ENCODE peak calls at places on chromosome 16, in eight cellular contexts. One of them, this sample, is unnamed.

GRCh38 chr16:17447273-17447672 is 23.5 kb downstream of the XYLT1 start:
- DNase-seq in AG04450: no peak
- DNase-seq in foreskin fibroblast: no peak
- DNase-seq in ascending aorta: no peak
- DNase-seq in esophagus squamous epithelium: no peak
- DNase-seq in fibroblast of the aortic adventitia: no peak
- DNase-seq in body of pancreas: no peak
- DNase-seq in fibroblast of pulmonary artery: no peak
- DNase-seq in this sample: no peak

GRCh38 chr16:78639775-78640174 is 540.3 kb downstream of the WWOX start:
- DNase-seq in body of pancreas: no peak
- DNase-seq in foreskin fibroblast: no peak
- DNase-seq in ascending aorta: no peak
- DNase-seq in esophagus squamous epithelium: no peak
- DNase-seq in fibroblast of pulmonary artery: no peak
- DNase-seq in fibroblast of the aortic adventitia: no peak
- DNase-seq in AG04450: no peak
- DNase-seq in this sample: no peak

GRCh38 chr16:966035-966434 is 4.7 kb downstream of the LMF1 start:
- DNase-seq in body of pancreas: no peak
- DNase-seq in fibroblast of the aortic adventitia: no peak
- DNase-seq in ascending aorta: no peak
- DNase-seq in foreskin fibroblast: no peak
- DNase-seq in fibroblast of pulmonary artery: no peak
- DNase-seq in esophagus squamous epithelium: no peak
- DNase-seq in AG04450: no peak
- DNase-seq in this sample: no peak

GRCh38 chr16:23615805-23616204 is 19.7 kb upstream of the NDUFAB1 start:
- DNase-seq in ascending aorta: no peak
- DNase-seq in esophagus squamous epithelium: no peak
- DNase-seq in foreskin fibroblast: no peak
- DNase-seq in AG04450: no peak
- DNase-seq in fibroblast of the aortic adventitia: no peak
- DNase-seq in fibroblast of pulmonary artery: no peak
- DNase-seq in body of pancreas: no peak
- DNase-seq in this sample: no peak

GRCh38 chr16:86951831-86952598 is 365.2 kb downstream of the C16orf95 start:
- DNase-seq in fibroblast of the aortic adventitia: peak
- DNase-seq in AG04450: peak
- DNase-seq in fibroblast of pulmonary artery: peak
- DNase-seq in foreskin fibroblast: peak
- DNase-seq in ascending aorta: no peak
- DNase-seq in esophagus squamous epithelium: no peak
- DNase-seq in body of pancreas: no peak
- DNase-seq in this sample: no peak

GRCh38 chr16:58589311-58589890 is 40.2 kb downstream of the CNOT1 start:
- DNase-seq in fibroblast of pulmonary artery: no peak
- DNase-seq in esophagus squamous epithelium: no peak
- DNase-seq in ascending aorta: no peak
- DNase-seq in fibroblast of the aortic adventitia: no peak
- DNase-seq in body of pancreas: no peak
- DNase-seq in foreskin fibroblast: peak
- DNase-seq in AG04450: no peak
- DNase-seq in this sample: no peak

GRCh38 chr16:1492082-1492922 is 858 bp upstream of the TELO2 start:
- DNase-seq in AG04450: no peak
- DNase-seq in esophagus squamous epithelium: no peak
- DNase-seq in foreskin fibroblast: no peak
- DNase-seq in fibroblast of the aortic adventitia: no peak
- DNase-seq in body of pancreas: no peak
- DNase-seq in fibroblast of pulmonary artery: no peak
- DNase-seq in ascending aorta: no peak
- DNase-seq in this sample: no peak

GRCh38 chr16:4365014-4365406 is 6.6 kb upstream of the VASN start:
- DNase-seq in fibroblast of the aortic adventitia: no peak
- DNase-seq in ascending aorta: no peak
- DNase-seq in esophagus squamous epithelium: no peak
- DNase-seq in foreskin fibroblast: no peak
- DNase-seq in fibroblast of pulmonary artery: no peak
- DNase-seq in body of pancreas: no peak
- DNase-seq in AG04450: no peak
- DNase-seq in this sample: peak

GRCh38 chr16:69564845-69565610 is 738 bp upstream of the NFAT5 start:
- DNase-seq in esophagus squamous epithelium: no peak
- DNase-seq in fibroblast of the aortic adventitia: peak
- DNase-seq in ascending aorta: no peak
- DNase-seq in AG04450: no peak
- DNase-seq in body of pancreas: no peak
- DNase-seq in foreskin fibroblast: peak
- DNase-seq in fibroblast of pulmonary artery: peak
- DNase-seq in this sample: no peak

GRCh38 chr16:69566437-69567030 is 768 bp downstream of the NFAT5 start:
- DNase-seq in body of pancreas: peak
- DNase-seq in ascending aorta: no peak
- DNase-seq in fibroblast of pulmonary artery: peak
- DNase-seq in esophagus squamous epithelium: no peak
- DNase-seq in foreskin fibroblast: peak
- DNase-seq in AG04450: no peak
- DNase-seq in fibroblast of the aortic adventitia: peak
- DNase-seq in this sample: no peak

GRCh38 chr16:69563605-69564580 is 1.9 kb upstream of the NFAT5 start:
- DNase-seq in ascending aorta: no peak
- DNase-seq in AG04450: no peak
- DNase-seq in fibroblast of pulmonary artery: peak
- DNase-seq in fibroblast of the aortic adventitia: peak
- DNase-seq in esophagus squamous epithelium: no peak
- DNase-seq in foreskin fibroblast: peak
- DNase-seq in body of pancreas: no peak
- DNase-seq in this sample: peak

GRCh38 chr16:69565611-69566436 is at the start of gene NFAT5:
- DNase-seq in foreskin fibroblast: peak
- DNase-seq in AG04450: peak
- DNase-seq in body of pancreas: peak
- DNase-seq in fibroblast of the aortic adventitia: peak
- DNase-seq in esophagus squamous epithelium: peak
- DNase-seq in ascending aorta: peak
- DNase-seq in fibroblast of pulmonary artery: peak
- DNase-seq in this sample: no peak

GRCh38 chr16:69567031-69567680 is 1.4 kb downstream of the NFAT5 start:
- DNase-seq in AG04450: no peak
- DNase-seq in fibroblast of pulmonary artery: no peak
- DNase-seq in foreskin fibroblast: no peak
- DNase-seq in esophagus squamous epithelium: no peak
- DNase-seq in body of pancreas: peak
- DNase-seq in ascending aorta: no peak
- DNase-seq in fibroblast of the aortic adventitia: peak
- DNase-seq in this sample: no peak
- TF ChIP-seq CTCF in AG04450: peak
- TF ChIP-seq CTCF in fibroblast of pulmonary artery: peak
- TF ChIP-seq CTCF in foreskin fibroblast: peak
- TF ChIP-seq CTCF in esophagus squamous epithelium: peak
- TF ChIP-seq CTCF in body of pancreas: no peak
- TF ChIP-seq CTCF in ascending aorta: peak
- TF ChIP-seq CTCF in fibroblast of the aortic adventitia: peak
- TF ChIP-seq CTCF in this sample: peak

DNA sequence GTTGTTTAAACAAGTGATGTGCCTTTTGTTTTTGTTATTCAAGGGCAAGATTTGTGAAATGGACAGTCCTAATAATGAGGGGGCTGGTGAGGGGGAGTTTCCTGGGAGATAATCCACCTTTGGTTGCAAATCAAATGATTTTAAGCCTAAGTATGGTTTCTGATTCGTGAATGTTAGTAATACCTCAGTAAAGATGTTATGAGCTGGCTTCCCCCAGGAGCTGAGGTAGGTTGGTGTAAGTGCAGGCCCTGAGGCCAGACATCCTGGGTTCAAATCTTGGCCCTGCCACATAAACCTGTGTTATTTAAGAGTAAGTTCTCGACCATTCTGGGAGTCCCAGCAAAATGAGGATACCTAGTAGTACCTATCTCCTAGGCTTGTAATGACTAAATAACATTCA is 1.5 kb downstream of the SNX29 start:
- DNase-seq in fibroblast of pulmonary artery: no peak
- DNase-seq in esophagus squamous epithelium: no peak
- DNase-seq in AG04450: no peak
- DNase-seq in foreskin fibroblast: no peak
- DNase-seq in body of pancreas: no peak
- DNase-seq in ascending aorta: no peak
- DNase-seq in fibroblast of the aortic adventitia: peak
- DNase-seq in this sample: no peak
- H3K4me3 ChIP-seq in fibroblast of pulmonary artery: peak
- H3K4me3 ChIP-seq in esophagus squamous epithelium: peak
- H3K4me3 ChIP-seq in AG04450: peak
- H3K4me3 ChIP-seq in foreskin fibroblast: peak
- H3K4me3 ChIP-seq in body of pancreas: no peak
- H3K4me3 ChIP-seq in ascending aorta: peak
- H3K4me3 ChIP-seq in fibroblast of the aortic adventitia: peak
- H3K4me3 ChIP-seq in this sample: peak

GRCh38 chr16:53744449-53744848 is 40.5 kb downstream of the FTO start:
- DNase-seq in body of pancreas: no peak
- DNase-seq in fibroblast of pulmonary artery: no peak
- DNase-seq in foreskin fibroblast: no peak
- DNase-seq in fibroblast of the aortic adventitia: no peak
- DNase-seq in ascending aorta: no peak
- DNase-seq in esophagus squamous epithelium: no peak
- DNase-seq in AG04450: no peak
- DNase-seq in this sample: no peak

GRCh38 chr16:53741546-53741945 is 37.6 kb downstream of the FTO start:
- DNase-seq in body of pancreas: no peak
- DNase-seq in esophagus squamous epithelium: no peak
- DNase-seq in foreskin fibroblast: no peak
- DNase-seq in fibroblast of the aortic adventitia: no peak
- DNase-seq in fibroblast of pulmonary artery: no peak
- DNase-seq in AG04450: no peak
- DNase-seq in ascending aorta: no peak
- DNase-seq in this sample: no peak

GRCh38 chr16:53745126-53745525 is 41.2 kb downstream of the FTO start:
- DNase-seq in fibroblast of the aortic adventitia: peak
- DNase-seq in fibroblast of pulmonary artery: peak
- DNase-seq in AG04450: no peak
- DNase-seq in esophagus squamous epithelium: no peak
- DNase-seq in body of pancreas: no peak
- DNase-seq in foreskin fibroblast: peak
- DNase-seq in ascending aorta: no peak
- DNase-seq in this sample: no peak

GRCh38 chr16:53743149-53743566 is 39.2 kb downstream of the FTO start:
- DNase-seq in foreskin fibroblast: peak
- DNase-seq in fibroblast of the aortic adventitia: peak
- DNase-seq in AG04450: no peak
- DNase-seq in body of pancreas: peak
- DNase-seq in esophagus squamous epithelium: no peak
- DNase-seq in ascending aorta: no peak
- DNase-seq in fibroblast of pulmonary artery: peak
- DNase-seq in this sample: no peak

DNA sequence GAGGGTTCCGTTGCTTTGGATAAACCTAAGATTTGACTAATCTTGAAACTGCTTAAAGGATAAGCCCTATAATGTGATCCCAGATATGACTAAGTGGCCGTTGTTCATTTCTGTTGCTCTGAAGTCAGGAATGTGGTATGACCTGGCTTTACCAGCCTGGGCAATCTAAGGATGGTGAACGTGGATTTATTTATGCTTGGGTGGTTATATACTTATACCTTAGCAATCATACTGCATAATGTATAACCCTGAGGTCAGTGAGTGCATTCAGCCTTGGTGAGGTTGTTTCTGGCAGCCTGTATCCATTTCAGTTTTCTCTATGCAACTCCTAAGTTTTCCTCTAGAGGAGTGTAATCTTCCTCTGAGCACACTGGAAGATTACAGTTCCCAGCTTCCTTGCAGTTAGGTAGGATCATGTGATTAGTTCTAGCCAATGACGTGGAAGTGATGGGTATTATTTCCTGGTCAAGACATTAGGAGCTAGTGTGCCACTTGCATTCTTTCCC is 41.9 kb downstream of the FTO start:
- DNase-seq in body of pancreas: no peak
- DNase-seq in fibroblast of pulmonary artery: peak
- DNase-seq in fibroblast of the aortic adventitia: peak
- DNase-seq in ascending aorta: no peak
- DNase-seq in AG04450: no peak
- DNase-seq in esophagus squamous epithelium: no peak
- DNase-seq in foreskin fibroblast: peak
- DNase-seq in this sample: no peak
- TF ChIP-seq CTCF in body of pancreas: no peak
- TF ChIP-seq CTCF in fibroblast of pulmonary artery: peak
- TF ChIP-seq CTCF in fibroblast of the aortic adventitia: peak
- TF ChIP-seq CTCF in ascending aorta: no peak
- TF ChIP-seq CTCF in AG04450: peak
- TF ChIP-seq CTCF in esophagus squamous epithelium: no peak
- TF ChIP-seq CTCF in foreskin fibroblast: no peak
- TF ChIP-seq CTCF in this sample: no peak

GRCh38 chr16:11671676-11672075 is 3.4 kb downstream of the SNN start:
- DNase-seq in ascending aorta: no peak
- DNase-seq in fibroblast of the aortic adventitia: no peak
- DNase-seq in body of pancreas: no peak
- DNase-seq in foreskin fibroblast: no peak
- DNase-seq in esophagus squamous epithelium: no peak
- DNase-seq in fibroblast of pulmonary artery: no peak
- DNase-seq in AG04450: no peak
- DNase-seq in this sample: no peak

GRCh38 chr16:11674001-11674817 is 6.0 kb downstream of the SNN start:
- DNase-seq in AG04450: no peak
- DNase-seq in ascending aorta: no peak
- DNase-seq in body of pancreas: no peak
- DNase-seq in fibroblast of the aortic adventitia: no peak
- DNase-seq in foreskin fibroblast: no peak
- DNase-seq in esophagus squamous epithelium: no peak
- DNase-seq in fibroblast of pulmonary artery: no peak
- DNase-seq in this sample: no peak

GRCh38 chr16:11674818-11675560 is 6.7 kb downstream of the SNN start:
- DNase-seq in ascending aorta: no peak
- DNase-seq in foreskin fibroblast: peak
- DNase-seq in fibroblast of the aortic adventitia: no peak
- DNase-seq in esophagus squamous epithelium: no peak
- DNase-seq in fibroblast of pulmonary artery: peak
- DNase-seq in AG04450: no peak
- DNase-seq in body of pancreas: no peak
- DNase-seq in this sample: no peak

GRCh38 chr16:11672206-11673090 is 4.2 kb downstream of the SNN start:
- DNase-seq in fibroblast of the aortic adventitia: no peak
- DNase-seq in foreskin fibroblast: no peak
- DNase-seq in ascending aorta: no peak
- DNase-seq in body of pancreas: no peak
- DNase-seq in esophagus squamous epithelium: no peak
- DNase-seq in AG04450: no peak
- DNase-seq in fibroblast of pulmonary artery: no peak
- DNase-seq in this sample: no peak

DNA sequence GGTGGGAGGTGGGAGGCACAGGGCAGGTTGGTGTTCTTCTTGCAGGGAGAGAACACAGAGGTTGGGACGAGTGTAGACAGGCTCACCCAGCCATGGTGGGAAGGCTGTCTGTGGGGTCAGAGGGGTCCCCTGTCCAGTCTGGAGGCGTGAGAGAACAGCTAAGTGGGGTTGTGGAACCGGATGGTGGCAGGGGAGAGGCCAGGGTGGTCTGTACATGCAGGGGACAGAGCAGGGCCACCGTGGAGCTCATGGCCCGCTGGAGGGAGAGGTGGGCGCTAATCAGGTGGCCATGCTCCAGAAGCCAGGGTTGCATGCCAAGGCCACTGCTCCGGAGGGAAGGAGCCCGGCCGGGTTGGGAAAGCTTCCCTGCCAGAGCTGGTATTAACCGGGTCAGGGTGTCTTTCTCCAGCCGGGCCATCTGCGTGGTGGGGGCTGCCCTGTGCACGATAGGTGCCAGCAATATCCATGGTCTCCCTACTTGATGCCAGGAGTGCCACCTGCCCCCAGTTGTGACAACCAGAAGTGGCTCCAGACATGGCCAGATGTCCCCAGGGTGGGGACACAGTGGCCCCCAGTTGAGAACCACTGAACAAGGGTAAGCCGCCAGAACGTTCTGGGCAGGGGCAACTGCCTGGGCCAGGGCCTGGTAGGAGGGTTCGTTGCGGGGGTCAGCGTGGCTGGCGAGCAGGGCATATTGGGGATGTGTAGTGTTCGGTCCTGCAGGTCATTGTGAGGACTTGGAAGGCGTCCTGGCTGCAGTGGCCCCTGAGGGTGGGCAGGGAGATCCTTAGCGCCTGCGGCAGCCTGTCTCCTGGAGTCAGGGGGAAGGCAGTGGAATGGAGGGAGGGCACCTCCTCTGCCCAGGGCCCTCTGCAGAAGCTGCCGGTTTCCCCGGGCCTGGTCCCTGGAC is 5.1 kb downstream of the SNN start:
- DNase-seq in fibroblast of pulmonary artery: no peak
- DNase-seq in body of pancreas: no peak
- DNase-seq in esophagus squamous epithelium: no peak
- DNase-seq in AG04450: no peak
- DNase-seq in fibroblast of the aortic adventitia: no peak
- DNase-seq in ascending aorta: no peak
- DNase-seq in foreskin fibroblast: no peak
- DNase-seq in this sample: no peak
- H3K4me3 ChIP-seq in fibroblast of pulmonary artery: no peak
- H3K4me3 ChIP-seq in body of pancreas: no peak
- H3K4me3 ChIP-seq in esophagus squamous epithelium: no peak
- H3K4me3 ChIP-seq in AG04450: no peak
- H3K4me3 ChIP-seq in fibroblast of the aortic adventitia: no peak
- H3K4me3 ChIP-seq in ascending aorta: no peak
- H3K4me3 ChIP-seq in foreskin fibroblast: no peak
- H3K4me3 ChIP-seq in this sample: no peak

This sample was measured in GM12864.